ENCODE peak calls at places on chromosomes 16 and 17, in five cellular contexts. K, Z, I, U and E are unnamed samples.

GRCh38 chr16:84278968-84279367 is 15.7 kb upstream of the WFDC1 start:
- DNase-seq in K (no peak), U (no peak), I (no peak), Z (no peak), E (no peak)

GRCh38 chr16:73878616-73879015 is 418.0 kb upstream of the PSMD7 start:
- DNase-seq in K (no peak), U (peak), Z (peak), I (peak), E (no peak)

GRCh38 chr16:3065069-3065741 is at the start of gene IL32:
- DNase-seq in I (no peak), K (no peak), U (no peak), Z (peak), E (peak)

GRCh38 chr17:2025622-2026309 is 632 bp upstream of the RTN4RL1 start:
- DNase-seq in U (peak), I (no peak), Z (peak), K (no peak), E (peak)

GRCh38 chr16:64356267-64356666 is 765.6 kb downstream of the CDH11 start:
- DNase-seq in K (no peak), I (no peak), Z (no peak), U (no peak), E (no peak)

GRCh38 chr16:70805787-70806186 is 4.8 kb upstream of the VAC14 start:
- DNase-seq in Z (no peak), U (no peak), K (no peak), I (no peak), E (no peak)

GRCh38 chr17:21213491-21214014 is 408 bp downstream of the TMEM11 start:
- DNase-seq in U (peak), I (no peak), Z (no peak), K (no peak), E (peak)

GRCh38 chr17:12122091-12122490 is 101.4 kb downstream of the MAP2K4 start:
- DNase-seq in U (no peak), I (no peak), Z (no peak), K (no peak), E (no peak)

GRCh38 chr17:13575466-13575865 is 26.3 kb downstream of the HS3ST3A1 start:
- DNase-seq in Z (no peak), U (no peak), I (no peak), K (no peak), E (peak)

GRCh38 chr17:80908776-80909175 is 82.9 kb upstream of the CHMP6 start:
- DNase-seq in K (no peak), U (no peak), I (no peak), Z (no peak), E (no peak)

GRCh38 chr17:42766124-42766523 is 5.1 kb downstream of the RAMP2 start:
- DNase-seq in U (no peak), I (no peak), K (no peak), Z (peak), E (no peak)

GRCh38 chr16:29649560-29650494 is 13.2 kb upstream of the SPN start:
- DNase-seq in K (no peak), U (no peak), I (no peak), Z (no peak), E (no peak)

GRCh38 chr16:28543072-28543471 is 4.3 kb upstream of the NUPR1 start:
- DNase-seq in I (no peak), Z (no peak), K (no peak), U (no peak), E (no peak)

GRCh38 chr17:5922476-5922875 is 147.7 kb upstream of the WSCD1 start:
- DNase-seq in U (no peak), I (no peak), K (no peak), Z (no peak), E (no peak)

GRCh38 chr17:5919104-5919503 is 151.1 kb upstream of the WSCD1 start:
- DNase-seq in U (no peak), I (no peak), K (peak), Z (no peak), E (no peak)

DNA sequence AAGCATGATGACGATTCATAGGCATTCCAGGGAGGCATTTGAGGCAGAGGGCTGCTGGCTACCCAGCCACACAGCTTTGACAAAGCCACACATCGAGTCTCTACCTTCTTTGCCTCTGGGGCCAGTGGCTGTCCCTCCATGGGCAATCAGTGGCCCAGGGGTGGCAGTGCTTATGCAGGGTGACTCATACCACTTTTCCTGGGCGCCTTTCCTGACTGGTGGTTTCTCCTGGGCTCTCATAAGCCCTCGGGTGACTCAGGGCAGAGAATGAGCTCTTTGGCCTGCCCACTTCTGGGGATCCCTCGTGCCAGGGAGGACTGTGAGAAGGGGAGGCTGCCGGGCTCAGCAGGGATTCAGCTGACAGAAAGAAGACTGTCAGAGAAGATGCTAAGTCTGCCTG is 148.3 kb upstream of the WSCD1 start:
- DNase-seq in Z (no peak), U (no peak), K (no peak), I (no peak), E (no peak)
- TF ChIP-seq GABPA in Z (no peak), U (no peak), K (no peak), I (no peak), E (no peak)

DNA sequence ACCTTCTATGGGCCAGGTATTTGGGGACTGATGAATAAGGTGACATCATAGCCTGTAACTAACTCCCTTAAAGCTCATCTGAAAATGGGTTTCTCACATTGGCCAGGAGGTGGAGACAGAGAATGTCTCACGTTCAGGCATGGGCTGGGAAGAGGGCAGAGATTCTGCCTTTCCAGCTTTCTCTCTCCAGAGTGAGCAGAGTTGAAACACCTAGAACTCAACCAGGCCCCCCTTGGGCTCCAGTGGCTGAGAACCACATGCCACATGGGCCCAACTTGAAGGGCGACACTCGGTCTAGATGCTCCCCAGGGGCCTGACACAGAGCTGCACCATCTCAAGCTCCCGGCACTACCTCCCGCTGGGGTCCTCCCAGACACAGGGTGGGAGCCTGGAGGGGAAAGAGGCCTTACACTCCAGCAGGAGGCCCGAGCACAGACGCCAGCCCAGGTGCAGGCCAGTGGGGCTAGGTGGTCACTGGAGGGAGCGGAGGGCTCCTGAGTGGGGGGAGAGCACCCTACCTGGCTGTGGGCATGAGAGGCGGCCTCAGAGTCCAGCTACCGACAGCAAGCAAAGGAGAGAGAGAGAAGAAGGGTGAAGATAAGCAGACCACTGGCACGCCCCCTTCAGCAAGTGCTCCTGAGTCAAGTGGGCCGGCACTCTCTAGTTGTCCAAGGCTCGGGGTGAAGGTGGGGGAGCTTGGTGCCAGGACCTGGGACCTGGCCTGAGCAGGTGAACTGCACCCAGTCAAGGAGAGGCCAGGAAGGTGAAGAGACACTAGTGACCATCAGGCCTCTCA is 55.9 kb downstream of the MYO18A start:
- DNase-seq in Z (peak), I (no peak), U (peak), K (no peak), E (peak)
- TF ChIP-seq MAX in Z (no peak), I (no peak), U (no peak), K (no peak), E (no peak)

DNA sequence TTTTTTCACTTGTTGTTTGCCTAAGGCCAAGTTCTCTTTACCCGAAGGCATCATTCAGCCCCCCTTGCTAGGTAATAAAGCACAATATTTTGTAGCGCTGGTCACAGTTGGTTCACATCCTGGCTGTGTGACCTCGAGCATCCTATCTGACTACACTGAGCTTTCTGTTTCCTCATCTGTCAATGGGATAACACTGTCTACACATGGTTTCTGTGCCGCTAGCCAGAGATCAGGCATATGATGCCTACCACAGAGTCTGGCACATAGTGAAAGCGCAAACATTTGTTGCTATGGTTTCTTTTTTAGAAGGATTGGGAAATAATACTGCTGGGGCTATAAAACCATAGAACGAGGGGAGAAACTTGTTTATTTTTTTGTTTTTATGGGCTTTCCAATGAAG is 226.4 kb downstream of the ZFHX3 start:
- DNase-seq in U (no peak), K (no peak), Z (no peak), I (no peak), E (no peak)
- TF ChIP-seq GABPA in U (no peak), K (no peak), Z (no peak), I (no peak), E (no peak)

DNA sequence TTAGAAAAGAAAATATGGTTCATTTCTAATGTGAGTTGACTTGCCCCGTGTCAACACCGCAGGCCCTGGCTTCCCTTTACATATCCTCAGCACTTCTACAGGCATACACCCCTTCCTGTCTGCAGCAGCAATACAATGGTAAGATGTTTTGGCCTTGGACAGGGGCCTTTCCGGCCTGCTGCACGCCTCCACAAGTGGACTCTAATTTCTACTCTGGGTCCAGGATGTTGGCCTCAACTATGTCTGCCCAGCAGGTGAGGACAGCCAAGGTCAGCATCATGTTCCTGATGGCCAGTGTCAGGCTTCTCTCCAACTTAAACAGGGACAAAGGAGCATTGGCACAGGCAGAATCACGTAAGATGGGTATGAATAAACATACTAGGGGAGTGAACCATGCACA is 11.0 kb downstream of the C17orf67 start:
- DNase-seq in K (no peak), Z (no peak), I (no peak), U (no peak), E (no peak)
- TF ChIP-seq MAX in K (no peak), Z (no peak), I (no peak), U (no peak), E (no peak)

DNA sequence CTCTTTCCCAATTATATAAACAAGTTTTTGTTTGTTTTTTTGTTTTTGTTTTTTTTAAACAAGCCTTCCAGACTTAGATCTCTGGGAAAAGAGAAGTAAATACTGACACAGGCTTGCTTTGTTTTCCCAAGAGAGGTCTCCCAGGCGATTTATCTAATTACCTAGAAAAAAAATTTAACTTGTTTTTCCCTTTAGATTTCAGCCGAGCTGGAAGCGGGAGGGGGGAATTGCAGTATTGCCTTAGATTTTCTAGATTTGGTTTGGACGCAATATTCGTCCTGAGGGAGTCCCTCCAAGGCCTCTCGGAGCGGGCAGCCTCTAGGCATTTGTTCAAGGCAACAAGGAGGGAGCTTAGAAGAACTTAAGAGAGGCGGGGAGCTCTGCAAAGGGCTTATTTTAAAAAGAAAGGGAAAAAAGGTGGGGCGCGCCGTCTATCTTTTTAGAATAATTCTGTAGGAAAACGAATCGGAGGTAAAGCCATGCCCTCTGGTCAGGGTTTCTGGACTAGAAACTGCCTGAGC is 479 bp upstream of the TMEM94 start:
- DNase-seq in Z (no peak), U (peak), K (no peak), I (no peak), E (no peak)
- TF ChIP-seq GABPA in Z (no peak), U (no peak), K (no peak), I (no peak), E (no peak)

DNA sequence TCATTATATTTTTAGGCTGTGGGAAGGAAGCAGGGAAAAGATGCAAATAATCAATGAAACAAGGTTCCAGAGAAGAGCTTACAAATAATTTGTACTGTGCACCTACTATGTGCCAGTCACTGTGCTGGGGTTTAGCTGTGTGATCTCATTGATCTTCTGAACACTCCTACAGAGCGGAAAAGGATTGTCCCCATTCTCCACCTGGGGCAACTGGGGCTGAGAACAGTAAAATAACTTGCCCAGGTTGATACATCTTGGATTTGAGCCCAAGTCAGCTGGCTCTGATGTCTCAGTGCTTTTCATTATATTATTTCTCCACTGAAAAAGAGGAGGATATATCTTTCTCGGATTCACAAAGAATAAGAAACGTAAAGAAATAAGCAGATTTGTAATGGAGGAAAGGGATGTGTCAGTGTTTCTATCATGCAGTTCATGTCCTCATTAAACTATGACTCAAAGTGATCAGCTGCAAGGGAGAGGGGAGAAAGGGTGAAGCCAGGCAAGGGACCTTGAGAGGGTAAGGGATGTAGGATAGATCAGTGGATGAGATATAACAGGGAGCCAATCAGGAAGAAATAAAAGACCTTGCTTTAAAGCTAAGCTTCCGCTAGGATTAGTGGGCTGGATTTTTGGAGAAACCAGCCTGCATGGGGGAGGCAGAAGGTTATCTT is 143.6 kb upstream of the NOL11 start:
- DNase-seq in I (no peak), Z (no peak), K (no peak), U (no peak), E (no peak)
- TF ChIP-seq MAX in I (no peak), Z (no peak), K (no peak), U (no peak), E (no peak)

DNA sequence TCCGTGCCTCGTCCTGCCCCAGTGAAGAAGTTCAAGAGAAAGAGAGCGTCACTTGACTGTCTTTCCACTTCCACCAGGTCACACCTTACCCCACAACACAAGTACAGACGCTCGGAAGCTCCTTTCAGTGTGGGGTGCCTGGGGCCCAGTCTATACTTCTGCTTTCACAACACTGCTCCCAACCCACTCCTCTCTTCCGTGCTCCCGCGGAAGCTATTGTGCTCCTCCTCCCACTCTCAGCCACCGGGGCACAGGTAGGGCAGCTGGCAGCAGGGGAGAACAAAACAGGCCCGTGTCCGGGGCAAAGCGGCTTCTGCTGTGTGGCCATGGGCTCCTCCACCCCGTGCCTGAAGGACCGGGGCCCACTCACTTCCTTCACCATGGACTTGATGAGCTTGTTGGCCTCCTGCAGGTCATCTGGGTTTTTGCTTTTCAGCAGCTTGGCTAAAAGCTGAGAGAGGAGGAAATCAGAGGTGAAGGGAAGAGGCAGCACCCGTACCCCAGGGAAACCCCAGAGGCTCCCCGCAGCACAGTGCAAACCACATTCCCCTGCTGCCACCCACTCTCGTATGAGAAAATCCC is 18.9 kb downstream of the GGA3 start:
- DNase-seq in U (no peak), Z (no peak), I (no peak), K (no peak), E (no peak)
- TF ChIP-seq GABPA in U (no peak), Z (no peak), I (no peak), K (no peak), E (no peak)

GRCh38 chr16:85401917-85402766 is 211.0 kb upstream of the GSE1 start:
- DNase-seq in Z (no peak), U (no peak), K (no peak), I (no peak), E (no peak)

GRCh38 chr16:85402910-85403692 is 210.0 kb upstream of the GSE1 start:
- DNase-seq in I (no peak), Z (no peak), U (no peak), K (no peak), E (peak)

GRCh38 chr16:85399583-85400284 is 213.4 kb upstream of the GSE1 start:
- DNase-seq in Z (no peak), I (no peak), U (no peak), K (no peak), E (no peak)

GRCh38 chr16:85400305-85401205 is 212.6 kb upstream of the GSE1 start:
- DNase-seq in Z (no peak), I (no peak), K (no peak), U (no peak), E (no peak)

GRCh38 chr16:85401370-85401916 is 211.7 kb upstream of the GSE1 start:
- DNase-seq in I (no peak), Z (no peak), U (no peak), K (no peak), E (no peak)
- TF ChIP-seq MAX in I (no peak), Z (no peak), U (no peak), K (no peak), E (peak)

GRCh38 chr17:57555636-57556175 is 189.4 kb downstream of the CCDC182 start:
- DNase-seq in K (no peak), U (no peak), I (no peak), Z (no peak), E (no peak)

GRCh38 chr17:57554826-57555635 is 190.1 kb downstream of the CCDC182 start:
- DNase-seq in Z (no peak), K (no peak), I (no peak), U (peak), E (no peak)

GRCh38 chr17:57553525-57553924 is 191.6 kb downstream of the CCDC182 start:
- DNase-seq in U (no peak), I (no peak), Z (no peak), K (no peak), E (peak)

GRCh38 chr17:57552114-57552601 is 192.9 kb downstream of the CCDC182 start:
- DNase-seq in U (peak), K (no peak), Z (no peak), I (no peak), E (peak)

DNA sequence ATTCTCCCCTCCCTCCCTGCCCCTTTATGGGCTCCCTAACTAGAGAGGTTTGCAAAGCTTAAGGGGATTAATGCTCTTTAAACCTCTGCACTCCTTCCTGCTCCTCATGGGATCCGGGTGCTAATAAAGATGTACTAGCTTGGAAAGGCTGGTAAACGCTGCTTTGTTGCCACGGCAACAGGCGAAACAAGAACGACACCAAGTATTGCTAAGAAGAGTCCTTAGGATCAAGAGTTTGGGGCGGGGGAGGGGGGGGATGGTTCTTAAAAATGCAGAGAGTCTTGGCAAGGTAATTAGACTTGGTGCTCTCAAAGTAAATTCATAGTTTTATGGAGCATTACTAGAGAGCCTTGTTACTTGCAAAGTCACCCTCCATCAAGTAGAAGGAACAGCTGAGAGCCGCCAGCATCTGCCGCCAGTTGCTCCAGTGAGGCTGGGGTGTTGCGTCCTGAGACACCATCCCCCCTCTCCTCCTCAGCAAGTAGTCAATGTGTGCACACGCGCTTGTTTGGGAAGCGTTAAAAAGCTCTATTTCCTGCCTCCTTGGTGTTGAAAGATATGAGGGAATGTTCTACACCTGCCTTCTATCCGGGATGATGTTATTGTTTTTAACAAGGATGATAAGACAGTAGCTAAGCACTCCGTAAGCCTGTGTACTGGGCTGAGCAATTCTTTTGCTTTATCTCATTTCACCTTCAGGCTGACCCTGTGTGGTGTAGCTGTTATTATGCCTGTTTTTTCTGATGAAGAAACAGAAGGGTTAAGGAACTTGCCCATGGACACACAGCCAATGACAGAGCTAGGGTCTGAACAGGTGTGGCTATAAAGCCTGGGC is 190.9 kb downstream of the CCDC182 start:
- DNase-seq in Z (no peak), U (peak), I (no peak), K (no peak), E (peak)
- TF ChIP-seq GABPA in Z (no peak), U (no peak), I (no peak), K (no peak), E (no peak)